ENCODE peak calls at places on chromosomes 11 and 22, in five cellular contexts. X, Q, C, D and P are unnamed samples. For H3K4me1 and H3K9me3, the result is how much of the 10 kb centered on the place peaks cover.

GRCh38 chr11:47185305-47186075 is 744 bp downstream of the PACSIN3 start:
- DNase-seq in X (peak), Q (peak), D (peak), C (no peak), P (peak)

GRCh38 chr11:32830413-32830738 is 649 bp downstream of the PRRG4 start:
- DNase-seq in C (peak), Q (no peak), X (peak), D (no peak), P (no peak)

GRCh38 chr11:86314636-86315035 is 12.6 kb downstream of the HIKESHI start:
- DNase-seq in C (no peak), D (no peak), Q (no peak), X (no peak), P (no peak)

GRCh38 chr22:35258144-35258988 is 1.1 kb downstream of the HMGXB4 start:
- DNase-seq in C (peak), D (no peak), X (peak), Q (peak), P (no peak)

GRCh38 chr11:22521226-22521625 is 104.4 kb downstream of the FANCF start:
- DNase-seq in X (peak), D (no peak), C (peak), Q (peak), P (no peak)

GRCh38 chr11:46489668-46490560 is 98.3 kb upstream of the CHRM4 start:
- DNase-seq in X (peak), Q (peak), C (peak), D (no peak), P (no peak)

GRCh38 chr11:35352107-35352888 is 67.1 kb downstream of the SLC1A2 start:
- DNase-seq in Q (peak), D (no peak), C (no peak), X (no peak), P (no peak)

GRCh38 chr11:110735431-110736157 is 23.4 kb upstream of the ARHGAP20 start:
- DNase-seq in D (no peak), C (no peak), X (no peak), Q (no peak), P (no peak)

GRCh38 chr11:17423533-17424310 is 35.3 kb upstream of the KCNJ11 start:
- DNase-seq in D (no peak), C (peak), X (peak), Q (no peak), P (no peak)

GRCh38 chr11:9039194-9039593 is 35.4 kb upstream of the NRIP3 start:
- DNase-seq in Q (peak), X (peak), D (no peak), C (no peak), P (no peak)

GRCh38 chr11:93219440-93219839 is 21.6 kb upstream of the SLC36A4 start:
- DNase-seq in X (no peak), C (no peak), Q (no peak), D (no peak), P (no peak)

GRCh38 chr11:15127341-15127740 is 12.6 kb downstream of the INSC start:
- DNase-seq in X (no peak), C (no peak), Q (no peak), D (no peak), P (no peak)

GRCh38 chr11:12529793-12530192 is 144.4 kb upstream of the TEAD1 start:
- DNase-seq in Q (no peak), X (no peak), C (no peak), D (no peak), P (no peak)

GRCh38 chr11:33377100-33377851 is 120.1 kb downstream of the HIPK3 start:
- DNase-seq in D (no peak), Q (no peak), C (no peak), X (no peak), P (no peak)

GRCh38 chr11:76159983-76160661 is 46.2 kb downstream of the WNT11 start:
- DNase-seq in C (no peak), Q (no peak), D (peak), X (no peak), P (peak)

GRCh38 chr11:101582242-101583052 is 1.4 kb downstream of the TRPC6 start:
- DNase-seq in X (peak), Q (no peak), D (peak), C (no peak), P (no peak)

GRCh38 chr11:131056036-131056435 is 139.8 kb upstream of the SNX19 start:
- DNase-seq in D (no peak), X (no peak), C (no peak), Q (no peak), P (no peak)

GRCh38 chr11:133714471-133715375 is 130.6 kb downstream of the SPATA19 start:
- DNase-seq in X (no peak), C (no peak), Q (no peak), D (no peak), P (no peak)

GRCh38 chr11:18726040-18726439 is at the start of gene IGSF22:
- DNase-seq in C (no peak), D (no peak), X (no peak), Q (no peak), P (no peak)

GRCh38 chr11:108616549-108616948 is 23.0 kb upstream of the EXPH5 start:
- DNase-seq in X (peak), D (no peak), Q (no peak), C (no peak), P (no peak)

GRCh38 chr11:94794287-94795168 is 26.4 kb downstream of the AMOTL1 start:
- DNase-seq in D (peak), Q (peak), C (no peak), X (no peak), P (peak)

GRCh38 chr11:113623114-113623513 is 83.0 kb downstream of the TMPRSS5 start:
- DNase-seq in X (no peak), D (no peak), Q (no peak), C (no peak), P (no peak)

GRCh38 chr22:36583546-36583945 is 54.6 kb upstream of the EIF3D start:
- DNase-seq in C (no peak), D (peak), Q (no peak), X (no peak), P (no peak)

GRCh38 chr22:29476116-29476515 is 3.9 kb upstream of the NEFH start:
- DNase-seq in C (no peak), D (no peak), X (no peak), Q (no peak), P (no peak)

GRCh38 chr11:14184548-14184947 is 174.4 kb downstream of the RRAS2 start:
- DNase-seq in Q (no peak), X (no peak), D (no peak), C (peak), P (no peak)

GRCh38 chr11:10770626-10771254 is 19.7 kb downstream of the CTR9 start:
- DNase-seq in Q (peak), D (no peak), X (peak), C (peak), P (no peak)

GRCh38 chr11:69542314-69543168 is 61.1 kb downstream of the LINC01488 start:
- DNase-seq in D (no peak), X (peak), C (no peak), Q (no peak), P (peak)

GRCh38 chr11:64843971-64844329 is 503 bp downstream of the CDC42BPG start:
- DNase-seq in D (no peak), Q (peak), C (peak), X (no peak), P (no peak)

GRCh38 chr22:30289126-30289979 is at the start of gene CASTOR1:
- DNase-seq in Q (peak), C (peak), D (peak), X (peak), P (peak)

GRCh38 chr22:40487663-40488249 is 117.4 kb downstream of the SGSM3 start:
- DNase-seq in D (no peak), Q (no peak), C (no peak), X (peak), P (no peak)

GRCh38 chr22:23893957-23894709 is at the start of gene MIF:
- DNase-seq in D (peak), Q (peak), X (peak), C (peak), P (peak)

GRCh38 chr22:19287076-19287724 is 4.3 kb downstream of the CLTCL1 start:
- DNase-seq in X (no peak), D (no peak), C (peak), Q (no peak), P (no peak)

GRCh38 chr11:17828311-17828751 is 93.8 kb downstream of the KCNC1 start:
- DNase-seq in Q (no peak), X (peak), D (peak), C (no peak), P (no peak)

GRCh38 chr11:78211565-78211964 is 22.8 kb downstream of the USP35 start:
- DNase-seq in X (no peak), D (no peak), Q (no peak), C (no peak), P (no peak)

GRCh38 chr11:111912535-111912934 is at the start of gene HSPB2:
- DNase-seq in C (no peak), Q (no peak), D (peak), X (no peak), P (no peak)
- H3K4me3 ChIP-seq in C (no peak), Q (no peak), D (peak), X (no peak), P (peak)

GRCh38 chr11:119404872-119405271 is 18.1 kb downstream of the THY1 start:
- DNase-seq in X (no peak), C (no peak), D (no peak), Q (no peak), P (no peak)

GRCh38 chr11:119402470-119402869 is 20.5 kb downstream of the THY1 start:
- DNase-seq in Q (no peak), D (no peak), X (no peak), C (no peak), P (no peak)

GRCh38 chr11:119405986-119406385 is 17.0 kb downstream of the THY1 start:
- DNase-seq in X (no peak), C (no peak), Q (no peak), D (no peak), P (no peak)

GRCh38 chr11:119400860-119401259 is 19.4 kb upstream of the USP2 start:
- DNase-seq in D (no peak), Q (no peak), X (no peak), C (no peak), P (no peak)

GRCh38 chr11:119403021-119403420 is 20.0 kb downstream of the THY1 start:
- DNase-seq in D (no peak), Q (no peak), C (no peak), X (peak), P (no peak)
- H3K4me1 ChIP-seq in D (under half), Q (under half), C (under half), X (under half), P (under half)

DNA sequence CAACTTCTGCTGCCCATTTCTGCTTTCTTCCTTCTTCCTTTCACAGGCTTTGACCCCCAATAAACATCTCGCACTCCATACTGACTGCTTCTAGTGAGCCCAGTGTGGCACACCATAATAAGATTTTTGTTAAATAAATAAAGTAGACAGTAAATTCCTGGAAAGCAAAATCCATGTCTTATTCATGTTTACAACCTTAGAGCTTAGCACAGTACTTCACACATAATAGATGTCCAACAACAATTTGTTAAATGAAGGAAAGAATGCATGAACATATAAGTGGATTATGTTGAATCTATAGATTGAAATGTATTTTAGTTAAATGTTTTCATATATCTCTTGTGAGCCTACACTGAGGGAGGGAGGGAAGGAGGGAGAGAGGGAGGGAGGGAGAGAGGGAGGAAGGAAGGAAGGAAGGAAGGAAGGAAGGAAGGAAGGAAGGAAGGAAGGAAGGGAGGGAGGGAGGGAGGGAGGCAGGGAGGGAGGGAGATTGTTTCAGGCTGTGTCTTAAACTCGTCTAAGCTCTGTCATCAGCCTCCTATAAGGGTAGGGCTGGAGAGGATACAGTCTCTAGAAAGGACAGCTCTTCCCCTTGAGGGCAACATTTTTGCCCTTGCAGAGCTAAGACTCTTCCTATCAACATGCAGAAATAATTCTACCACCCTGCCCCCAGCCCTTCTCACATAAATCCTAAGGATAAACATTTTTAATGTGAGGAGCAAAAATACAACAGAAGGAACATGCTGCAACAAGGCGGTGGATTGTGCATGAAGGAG is 168.1 kb downstream of the BARX2 start:
- DNase-seq in X (no peak), Q (no peak), C (no peak), D (no peak), P (no peak)
- H3K9me3 ChIP-seq in X (under half), Q (under half), C (under half), D (under half), P (under half)

GRCh38 chr22:49567894-49568750 is 259.6 kb downstream of the BRD1 start:
- DNase-seq in C (no peak), Q (no peak), D (peak), X (no peak), P (no peak)
- H3K4me3 ChIP-seq in C (no peak), Q (no peak), D (no peak), X (no peak), P (no peak)

DNA sequence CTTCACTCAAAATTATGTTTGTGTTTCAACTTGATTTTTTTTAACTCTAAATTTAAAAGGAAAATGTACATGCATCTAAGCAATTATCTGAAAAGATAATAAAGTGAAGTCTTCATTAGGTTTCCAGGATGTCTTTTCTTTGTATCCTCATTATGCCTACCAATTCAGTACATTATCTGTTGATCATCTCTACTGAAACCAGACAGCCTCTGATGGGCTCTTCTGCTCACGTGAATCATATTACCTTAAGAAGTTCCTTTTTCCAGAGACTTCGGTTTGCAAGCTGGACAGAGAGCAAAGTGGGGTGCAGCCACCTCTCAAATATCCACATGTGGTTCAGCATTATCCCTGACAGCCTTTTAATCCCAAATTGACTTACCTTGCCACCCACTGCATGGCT is 158.4 kb downstream of the CADM1 start:
- DNase-seq in C (no peak), D (no peak), X (no peak), Q (no peak), P (no peak)
- H3K4me1 ChIP-seq in C (under half), D (under half), X (under half), Q (under half), P (under half)

DNA sequence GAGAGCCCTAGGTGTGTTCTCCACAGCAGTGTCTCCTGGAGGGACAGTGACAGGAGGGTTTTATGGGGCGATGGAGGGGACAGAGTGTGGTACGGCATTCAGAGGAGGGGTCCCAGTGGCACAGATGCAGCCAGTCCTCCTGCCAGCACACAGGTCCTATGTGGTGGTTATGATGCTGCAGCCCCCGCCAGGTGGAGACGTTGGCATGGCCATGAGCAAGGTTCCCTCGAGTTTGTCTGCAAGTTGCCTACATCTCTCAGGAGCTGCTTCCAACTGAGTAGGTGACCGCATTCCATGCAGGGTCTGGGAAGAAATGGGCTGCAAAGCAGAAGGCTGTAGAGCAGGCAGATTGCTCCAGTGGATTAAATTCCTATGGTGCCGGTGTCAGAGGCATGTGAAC is 646.0 kb downstream of the TBC1D22A start:
- DNase-seq in C (no peak), D (peak), X (no peak), Q (peak), P (no peak)
- H3K9me3 ChIP-seq in C (under half), D (under half), X (under half), Q (under half), P (under half)

DNA sequence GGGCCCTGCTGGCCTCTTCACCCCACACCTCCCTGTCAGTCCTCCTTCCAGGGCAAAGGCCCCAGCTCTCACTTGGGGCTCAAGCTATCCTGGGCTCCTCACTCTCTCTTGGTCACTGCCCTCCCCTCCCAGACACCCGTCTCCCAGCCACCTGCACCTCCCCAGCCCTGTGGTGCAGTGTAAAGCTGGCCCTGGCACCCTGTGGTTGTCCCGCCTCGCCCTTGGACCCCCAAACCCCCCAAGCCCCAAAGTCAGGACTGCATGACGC is 16.8 kb upstream of the PPARA start:
- DNase-seq in D (peak), C (no peak), X (no peak), Q (no peak), P (no peak)
- H3K4me3 ChIP-seq in D (no peak), C (no peak), X (no peak), Q (no peak), P (no peak)

GRCh38 chr22:42927966-42928365 is 70.9 kb upstream of the ARFGAP3 start:
- DNase-seq in X (no peak), C (no peak), Q (no peak), D (no peak), P (no peak)
- H3K4me1 ChIP-seq in X (under half), C (under half), Q (under half), D (under half), P (half or more)

DNA sequence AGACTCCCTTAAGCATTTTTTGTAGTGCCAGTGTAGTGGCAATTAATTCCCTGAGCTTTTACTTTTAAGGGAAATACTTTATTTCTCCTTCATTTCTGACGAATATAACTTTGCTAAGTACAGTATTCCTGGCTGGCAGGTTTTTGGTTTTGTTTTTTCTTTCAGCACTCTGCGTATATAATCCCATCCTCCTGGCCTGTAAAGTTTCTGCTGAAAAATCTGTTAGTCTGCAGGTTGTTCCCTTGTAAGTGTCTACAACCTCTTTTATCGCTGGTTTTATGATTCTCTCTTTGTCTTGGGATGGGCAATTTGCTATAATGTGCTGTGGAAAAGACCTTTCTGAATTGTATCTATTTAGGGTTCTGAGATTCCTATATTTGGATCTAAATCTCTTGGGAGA is 56.0 kb downstream of the KCNQ1OT1 start:
- DNase-seq in X (no peak), C (no peak), D (no peak), Q (no peak), P (no peak)
- H3K9me3 ChIP-seq in X (half or more), C (under half), D (half or more), Q (under half), P (under half)